ENCODE peak calls at places on chromosomes 6 and 20, in eight cellular contexts. U is right lobe of liver, Y is body of pancreas, V is IMR-90, C is upper lobe of left lung, X is Peyer's patch, L is heart left ventricle, J is HCT116. W is an unnamed sample.

GRCh38 chr6:100704941-100705340 is 176.2 kb downstream of the ASCC3 start:
- DNase-seq in L (no peak), C (no peak), Y (no peak), V (no peak), J (no peak), U (no peak), X (no peak), W (no peak)

GRCh38 chr6:106692112-106692822 is 62.9 kb downstream of the QRSL1 start:
- DNase-seq in J (no peak), X (no peak), C (no peak), Y (peak), L (no peak), V (peak), U (peak), W (no peak)

GRCh38 chr6:169592558-169592957 is 109.3 kb downstream of the WDR27 start:
- DNase-seq in J (no peak), Y (no peak), L (no peak), U (no peak), C (no peak), V (peak), X (no peak), W (no peak)

GRCh38 chr6:130600880-130601341 is 226.3 kb upstream of the SMLR1 start:
- DNase-seq in J (no peak), Y (no peak), X (no peak), C (no peak), U (no peak), L (no peak), V (peak), W (no peak)

GRCh38 chr6:75893776-75894152 is 144.7 kb downstream of the MYO6 start:
- DNase-seq in Y (no peak), J (no peak), X (no peak), V (no peak), U (no peak), C (no peak), L (no peak), W (no peak)

GRCh38 chr20:57616143-57616951 is 3.9 kb downstream of the ZBP1 start:
- DNase-seq in L (peak), Y (no peak), U (no peak), V (no peak), C (no peak), X (no peak), J (no peak), W (no peak)

GRCh38 chr6:132952468-132952867 is 138.1 kb downstream of the RPS12 start:
- DNase-seq in L (no peak), U (no peak), X (no peak), J (no peak), C (no peak), V (peak), Y (no peak), W (no peak)

GRCh38 chr20:9515761-9516657 is 1.6 kb downstream of the LAMP5 start:
- DNase-seq in L (no peak), Y (no peak), X (no peak), J (peak), U (no peak), C (peak), V (no peak), W (no peak)

GRCh38 chr6:123898669-123899068 is 95.0 kb downstream of the NKAIN2 start:
- DNase-seq in L (no peak), U (no peak), Y (no peak), X (no peak), V (no peak), J (no peak), C (no peak), W (no peak)

GRCh38 chr6:153167026-153167891 is 36.2 kb upstream of the RGS17 start:
- DNase-seq in X (no peak), Y (no peak), U (no peak), V (peak), J (peak), L (no peak), C (no peak), W (no peak)

GRCh38 chr6:153167907-153168306 is 36.8 kb upstream of the RGS17 start:
- DNase-seq in L (no peak), Y (no peak), U (no peak), C (no peak), J (no peak), X (no peak), V (no peak), W (no peak)

GRCh38 chr6:153170511-153170910 is 39.4 kb upstream of the RGS17 start:
- DNase-seq in J (peak), X (no peak), Y (no peak), L (no peak), V (peak), C (no peak), U (no peak), W (no peak)

GRCh38 chr6:153172815-153173214 is 41.7 kb upstream of the RGS17 start:
- DNase-seq in L (no peak), X (no peak), J (no peak), Y (no peak), V (no peak), C (no peak), U (no peak), W (no peak)
- H3K27ac ChIP-seq in L (no peak), X (no peak), J (no peak), Y (no peak), V (no peak), C (no peak), U (no peak), W (no peak)

DNA sequence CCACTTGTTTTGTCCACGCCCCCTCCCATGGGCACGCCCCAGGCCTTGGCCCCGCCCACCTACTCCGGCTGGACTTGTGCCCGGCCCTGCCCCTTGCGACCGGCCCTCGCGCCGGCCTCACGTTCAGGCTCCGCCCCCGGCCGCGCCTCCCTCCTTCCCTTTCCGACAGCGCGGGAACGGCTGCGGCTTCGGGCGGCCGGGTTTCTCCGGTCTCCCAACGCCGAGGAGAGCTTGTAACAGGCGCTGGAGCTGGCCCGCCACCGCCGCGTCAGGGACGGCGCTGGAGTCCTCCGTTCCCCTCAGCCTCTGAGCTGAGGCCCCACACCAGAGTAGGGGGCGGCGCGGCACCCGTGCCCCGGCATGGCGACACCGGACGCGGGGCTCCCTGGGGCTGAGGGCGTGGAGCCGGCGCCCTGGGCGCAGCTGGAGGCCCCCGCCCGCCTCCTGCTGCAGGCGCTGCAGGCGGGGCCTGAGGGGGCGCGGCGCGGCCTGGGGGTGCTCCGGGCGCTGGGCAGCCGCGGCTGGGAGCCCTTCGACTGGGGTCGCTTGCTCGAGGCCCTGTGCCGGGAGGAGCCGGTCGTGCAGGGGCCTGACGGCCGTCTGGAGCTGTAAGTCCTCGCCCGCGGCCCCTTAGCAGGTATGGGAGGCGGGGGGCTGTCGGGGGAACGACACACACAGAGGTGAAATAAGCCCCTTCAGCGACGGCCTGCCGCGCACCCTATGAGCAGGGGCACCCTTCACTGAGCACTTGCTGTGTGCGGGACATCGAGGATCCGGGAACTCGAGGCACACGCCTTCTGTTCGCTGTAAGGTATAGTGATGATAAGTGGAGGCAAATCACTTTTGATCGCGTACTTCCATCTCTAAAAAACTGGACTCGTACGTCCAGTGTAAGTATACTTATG is at the start of gene FANCE:
- DNase-seq in U (peak), C (peak), V (peak), J (peak), L (peak), Y (peak), X (peak), W (peak)
- TF ChIP-seq POLR2A in U (peak), C (peak), V (no peak), J (no peak), L (peak), Y (peak), X (no peak), W (peak)

GRCh38 chr6:118171852-118172251 is 264.8 kb downstream of the SLC35F1 start:
- DNase-seq in X (no peak), Y (no peak), C (no peak), J (no peak), V (no peak), U (no peak), L (no peak), W (no peak)
- H3K27ac ChIP-seq in X (no peak), Y (no peak), C (no peak), J (no peak), V (no peak), U (no peak), L (no peak), W (no peak)

GRCh38 chr6:20647585-20647984 is 113.3 kb downstream of the CDKAL1 start:
- DNase-seq in J (no peak), C (no peak), V (no peak), X (no peak), L (no peak), U (no peak), Y (no peak), W (no peak)

GRCh38 chr6:20652691-20653479 is 118.6 kb downstream of the CDKAL1 start:
- DNase-seq in J (no peak), L (no peak), V (peak), Y (no peak), X (no peak), C (no peak), U (no peak), W (no peak)

GRCh38 chr6:20655317-20655716 is 121.1 kb downstream of the CDKAL1 start:
- DNase-seq in X (no peak), L (no peak), V (peak), C (no peak), J (no peak), Y (no peak), U (no peak), W (no peak)

GRCh38 chr6:20657274-20657800 is 123.1 kb downstream of the CDKAL1 start:
- DNase-seq in L (no peak), C (no peak), X (no peak), U (no peak), Y (no peak), V (no peak), J (no peak), W (no peak)

GRCh38 chr6:20652276-20652675 is 118.0 kb downstream of the CDKAL1 start:
- DNase-seq in V (no peak), C (no peak), L (no peak), J (no peak), Y (no peak), U (no peak), X (no peak), W (no peak)
- TF ChIP-seq POLR2A in V (no peak), C (no peak), L (no peak), J (no peak), Y (no peak), U (no peak), X (no peak), W (no peak)